ENCODE peak calls at places on chromosomes 6 and 20, in six cellular contexts. S is Peyer's patch, Y is lower leg skin, C is ovary, M is right lobe of liver, P is tibial nerve. Q is an unnamed sample.

GRCh38 chr6:31639449-31639861 is 13.0 kb downstream of the BAG6 start:
- DNase-seq in S (no peak), Y (no peak), C (no peak), M (no peak), P (no peak), Q (no peak)

GRCh38 chr6:166929534-166930189 is 26.7 kb downstream of the RNASET2 start:
- DNase-seq in S (no peak), Y (no peak), C (no peak), M (no peak), P (no peak), Q (no peak)

GRCh38 chr20:38997622-38998021 is 35.5 kb downstream of the DHX35 start:
- DNase-seq in S (no peak), Y (no peak), C (no peak), M (no peak), P (no peak), Q (no peak)

GRCh38 chr6:127924440-127924839 is 23.6 kb upstream of the THEMIS start:
- DNase-seq in S (no peak), Y (no peak), C (no peak), M (no peak), P (no peak), Q (no peak)

GRCh38 chr6:110567957-110568696 is 91.7 kb upstream of the SLC22A16 start:
- DNase-seq in S (no peak), Y (no peak), C (no peak), M (no peak), P (no peak), Q (no peak)

GRCh38 chr20:24657878-24658620 is 188.6 kb downstream of the SYNDIG1 start:
- DNase-seq in S (no peak), Y (no peak), C (peak), M (no peak), P (no peak), Q (no peak)

GRCh38 chr6:25389501-25389900 is 110.3 kb downstream of the CARMIL1 start:
- DNase-seq in S (no peak), Y (no peak), C (no peak), M (no peak), P (no peak), Q (no peak)

GRCh38 chr20:23356203-23356602 is 5.6 kb downstream of the NXT1 start:
- DNase-seq in S (no peak), Y (no peak), C (no peak), M (no peak), P (no peak), Q (no peak)

GRCh38 chr6:144683216-144684070 is 398.3 kb downstream of the UTRN start:
- DNase-seq in S (no peak), Y (no peak), C (no peak), M (no peak), P (no peak), Q (no peak)

GRCh38 chr20:25344634-25345033 is 46.0 kb downstream of the ABHD12 start:
- DNase-seq in S (no peak), Y (no peak), C (no peak), M (no peak), P (no peak), Q (no peak)

GRCh38 chr20:43914286-43914685 is 366 bp upstream of the TOX2 start:
- DNase-seq in S (no peak), Y (no peak), C (no peak), M (no peak), P (no peak), Q (no peak)

GRCh38 chr6:39365281-39366074 is 43.0 kb upstream of the KCNK16 start:
- DNase-seq in S (no peak), Y (no peak), C (no peak), M (peak), P (no peak), Q (no peak)

GRCh38 chr6:111691345-111692225 is 85.9 kb upstream of the TRAF3IP2 start:
- DNase-seq in S (no peak), Y (no peak), C (no peak), M (no peak), P (no peak), Q (peak)

GRCh38 chr20:9269280-9269971 is 200.5 kb downstream of the PLCB4 start:
- DNase-seq in S (no peak), Y (no peak), C (no peak), M (no peak), P (no peak), Q (no peak)

GRCh38 chr6:29834564-29835436 is 7.2 kb downstream of the HLA-G start:
- DNase-seq in S (peak), Y (no peak), C (no peak), M (no peak), P (peak), Q (peak)

GRCh38 chr20:4084096-4084495 is 68.7 kb upstream of the RNF24 start:
- DNase-seq in S (no peak), Y (no peak), C (no peak), M (no peak), P (no peak), Q (no peak)

GRCh38 chr20:18679020-18679419 is 91.2 kb downstream of the DTD1 start:
- DNase-seq in S (no peak), Y (no peak), C (no peak), M (no peak), P (no peak), Q (no peak)

GRCh38 chr6:148521158-148521557 is 178.5 kb downstream of the SASH1 start:
- DNase-seq in S (no peak), Y (no peak), C (no peak), M (no peak), P (no peak), Q (no peak)

GRCh38 chr20:4059631-4060030 is 44.3 kb upstream of the RNF24 start:
- DNase-seq in S (no peak), Y (no peak), C (no peak), M (peak), P (no peak), Q (no peak)

GRCh38 chr6:153003294-153003645 is 761 bp upstream of the MTRF1L start:
- DNase-seq in S (no peak), Y (no peak), C (no peak), M (no peak), P (no peak), Q (no peak)

GRCh38 chr6:153000243-153000642 is 2.3 kb downstream of the MTRF1L start:
- DNase-seq in S (no peak), Y (no peak), C (no peak), M (no peak), P (no peak), Q (no peak)

GRCh38 chr6:153001767-153002612 is 519 bp downstream of the MTRF1L start:
- DNase-seq in S (no peak), Y (no peak), C (no peak), M (no peak), P (no peak), Q (peak)

DNA sequence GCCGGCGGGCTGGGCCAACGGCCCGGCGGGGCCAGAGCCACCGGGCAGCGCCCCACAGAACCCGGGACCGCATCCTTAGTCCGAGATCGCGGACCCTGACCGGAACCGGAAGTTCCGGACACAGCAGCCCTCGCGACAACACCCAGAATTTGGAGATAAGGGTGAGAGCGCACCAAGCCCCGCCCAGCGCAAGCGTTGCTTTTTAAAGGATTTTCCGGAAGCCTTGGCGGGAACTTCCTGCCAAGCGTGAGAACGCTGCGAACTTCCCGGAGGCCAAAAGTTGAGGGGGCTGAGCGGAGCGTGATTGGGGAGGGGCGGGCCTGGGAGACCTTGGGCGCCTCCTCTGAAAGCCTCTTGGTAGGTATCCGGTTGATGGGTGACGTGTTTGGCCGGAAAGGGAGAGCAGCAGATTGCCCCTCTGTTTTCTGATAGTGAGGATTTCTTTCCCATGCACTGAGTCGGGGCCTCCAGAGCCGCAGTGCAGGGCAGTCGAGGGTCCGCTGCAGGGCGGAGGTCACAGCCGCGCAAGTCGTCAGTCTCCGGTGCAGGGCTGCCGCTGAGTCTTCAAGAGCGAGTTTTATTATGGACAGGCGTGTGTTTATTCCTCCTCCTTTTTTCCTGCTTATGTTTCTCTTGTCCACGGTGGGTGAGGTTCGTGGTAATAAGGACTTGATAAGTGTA is at the start of gene MTRF1L:
- DNase-seq in S (peak), Y (peak), C (peak), M (peak), P (peak), Q (peak)
- TF ChIP-seq POLR2A in S (peak), Y (peak), C (peak), M (peak), P (peak), Q (peak)

GRCh38 chr6:41786451-41787218 is 859 bp upstream of the TOMM6 start:
- DNase-seq in S (peak), Y (peak), C (peak), M (peak), P (peak), Q (peak)
- TF ChIP-seq POLR2A in S (peak), Y (no peak), C (peak), M (no peak), P (peak), Q (peak)

GRCh38 chr6:44067760-44068139 is 59.5 kb downstream of the MRPL14 start:
- DNase-seq in S (no peak), Y (no peak), C (no peak), M (no peak), P (no peak), Q (no peak)

GRCh38 chr6:44068607-44069296 is 58.5 kb downstream of the MRPL14 start:
- DNase-seq in S (no peak), Y (no peak), C (no peak), M (no peak), P (no peak), Q (no peak)

GRCh38 chr6:44065443-44066115 is 61.7 kb downstream of the MRPL14 start:
- DNase-seq in S (no peak), Y (no peak), C (no peak), M (no peak), P (no peak), Q (no peak)

GRCh38 chr6:44064948-44065272 is 62.3 kb downstream of the MRPL14 start:
- DNase-seq in S (no peak), Y (no peak), C (no peak), M (no peak), P (no peak), Q (no peak)

DNA sequence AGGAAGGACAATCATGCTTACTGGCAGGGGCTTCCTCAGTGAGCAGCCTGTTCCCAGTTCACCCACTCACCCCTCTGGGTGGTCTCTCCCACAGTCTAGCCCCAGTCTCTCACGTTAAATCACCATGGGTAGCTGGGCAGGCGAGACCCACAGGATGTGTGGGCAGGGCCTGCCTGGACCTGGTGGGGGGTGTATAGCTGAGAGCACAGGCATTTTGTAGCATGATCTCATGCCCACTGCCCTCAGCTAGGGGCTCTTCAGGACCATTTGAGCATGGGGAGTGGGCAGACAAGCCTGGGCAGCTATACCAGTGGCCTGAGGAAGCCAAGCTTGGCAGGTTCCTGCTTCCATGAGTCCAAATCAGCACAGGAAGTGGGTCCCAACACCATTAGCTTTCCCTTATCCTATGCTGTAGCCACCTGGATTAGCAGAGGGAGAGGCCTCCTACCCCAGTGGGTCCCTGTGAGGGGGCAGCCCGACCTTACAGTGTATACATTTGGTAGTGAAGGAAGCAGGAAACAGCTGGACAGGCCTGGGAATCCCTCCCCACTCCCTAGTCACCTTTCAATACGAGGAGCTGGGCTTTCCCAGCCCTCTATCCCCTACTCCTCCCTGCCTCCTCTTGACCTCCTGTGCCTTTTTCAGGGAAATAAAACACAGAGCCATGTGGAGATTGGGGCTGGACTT is 60.0 kb downstream of the MRPL14 start:
- DNase-seq in S (no peak), Y (no peak), C (no peak), M (no peak), P (no peak), Q (no peak)
- TF ChIP-seq POLR2A in S (no peak), Y (no peak), C (no peak), M (no peak), P (no peak), Q (no peak)

DNA sequence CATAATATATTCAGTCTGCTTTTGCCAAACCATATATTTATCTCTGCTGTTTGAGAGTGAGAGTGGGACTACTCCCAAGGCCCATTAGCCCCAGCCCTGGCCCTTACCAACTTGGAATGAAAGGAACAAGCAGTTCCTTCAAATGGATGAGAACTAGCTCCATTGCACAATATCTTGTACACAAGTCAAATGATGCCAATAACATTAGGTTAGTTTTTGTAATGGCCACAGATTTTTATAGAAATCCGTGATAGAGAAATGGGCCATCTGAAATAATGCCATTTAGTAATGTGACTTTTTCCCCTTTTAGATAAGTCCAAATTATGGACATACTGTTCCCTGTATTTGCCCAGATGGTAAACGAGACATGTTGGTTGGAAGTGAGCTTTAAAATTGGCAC is 117.0 kb downstream of the MAP3K7 start:
- DNase-seq in S (no peak), Y (peak), C (no peak), M (no peak), P (peak), Q (peak)
- TF ChIP-seq POLR2A in S (no peak), Y (no peak), C (no peak), M (no peak), P (no peak), Q (no peak)